ENCODE peak calls at places on chromosomes 7 and 10, in seven cellular contexts. B is A673, Z is T-helper 9 cell, M is transverse colon, I is iris pigment epithelial cell, E is NCI-H2171, V is mesendoderm. W is an unnamed sample.

GRCh38 chr7:147412109-147412508 is 1178.5 kb upstream of the C7orf33 start:
- DNase-seq in B (no peak), Z (no peak), M (no peak), I (peak; percentile 20), E (no peak), V (no peak), W (no peak)

GRCh38 chr7:17046666-17047065 is 164.9 kb upstream of the AGR3 start:
- DNase-seq in B (no peak), Z (no peak), M (no peak), I (no peak), E (no peak), V (no peak), W (no peak)

GRCh38 chr10:130711072-130711471 is 574.9 kb downstream of the GLRX3 start:
- DNase-seq in B (no peak), Z (no peak), M (no peak), I (no peak), E (no peak), V (no peak), W (no peak)

GRCh38 chr10:74892874-74893273 is 66.5 kb downstream of the KAT6B start:
- DNase-seq in B (no peak), Z (no peak), M (no peak), I (no peak), E (no peak), V (no peak), W (no peak)

GRCh38 chr10:117545141-117546019 is 2.8 kb downstream of the EMX2 start:
- DNase-seq in B (no peak), Z (no peak), M (no peak), I (peak; percentile 49), E (no peak), V (peak; percentile 69), W (no peak)

GRCh38 chr10:119786117-119786769 is 60.4 kb downstream of the INPP5F start:
- DNase-seq in B (no peak), Z (no peak), M (no peak), I (peak; percentile 69), E (no peak), V (peak; percentile 99), W (no peak)

GRCh38 chr7:158821173-158822021 is 7.9 kb downstream of the ESYT2 start:
- DNase-seq in B (peak; percentile 42), Z (no peak), M (no peak), I (peak; percentile 77), E (no peak), V (peak; percentile 23), W (no peak)

GRCh38 chr10:17483079-17483478 is 28.7 kb upstream of the ST8SIA6 start:
- DNase-seq in B (no peak), Z (no peak), M (no peak), I (no peak), E (no peak), V (peak; percentile 3), W (no peak)

GRCh38 chr7:43443380-43443779 is 139.5 kb upstream of the STK17A start:
- DNase-seq in B (peak; percentile 16), Z (no peak), M (no peak), I (no peak), E (no peak), V (no peak), W (no peak)

GRCh38 chr10:49737474-49738201 is 24.5 kb downstream of the OGDHL start:
- DNase-seq in B (no peak), Z (no peak), M (no peak), I (no peak), E (no peak), V (no peak), W (no peak)

GRCh38 chr7:35975851-35976454 is 175.1 kb downstream of the SEPTIN7 start:
- DNase-seq in B (peak; percentile 85), Z (peak; percentile 23), M (peak; percentile 31), I (peak; percentile 77), E (peak; percentile 46), V (peak; percentile 81), W (peak; percentile 81)